ENCODE peak calls at places on chromosomes 4 and X, in six cellular contexts. One of them, this sample, is unnamed.

GRCh38 chr4:189177130-189177529 is 763.5 kb upstream of the FRG1 start:
- DNase-seq in sigmoid colon: no peak
- DNase-seq in Peyer's patch: no peak
- DNase-seq in adrenal gland: no peak
- DNase-seq in suprapubic skin: no peak
- DNase-seq in body of pancreas: no peak
- DNase-seq in this sample: no peak

GRCh38 chr4:83386931-83387897 is 52.6 kb upstream of the HPSE start:
- DNase-seq in sigmoid colon: no peak
- DNase-seq in Peyer's patch: no peak
- DNase-seq in adrenal gland: no peak
- DNase-seq in suprapubic skin: no peak
- DNase-seq in body of pancreas: no peak
- DNase-seq in this sample: no peak

GRCh38 chr4:38310446-38311043 is 350.3 kb downstream of the PTTG2 start:
- DNase-seq in sigmoid colon: no peak
- DNase-seq in Peyer's patch: peak; percentile 66
- DNase-seq in adrenal gland: no peak
- DNase-seq in suprapubic skin: no peak
- DNase-seq in body of pancreas: no peak
- DNase-seq in this sample: no peak

GRCh38 chr4:142567620-142568451 is 278.3 kb downstream of the INPP4B start:
- DNase-seq in sigmoid colon: no peak
- DNase-seq in Peyer's patch: peak; percentile 72
- DNase-seq in adrenal gland: no peak
- DNase-seq in suprapubic skin: no peak
- DNase-seq in body of pancreas: peak; percentile 67
- DNase-seq in this sample: no peak

GRCh38 chr4:21032246-21032645 is 332.0 kb downstream of the PACRGL start:
- DNase-seq in sigmoid colon: no peak
- DNase-seq in Peyer's patch: no peak
- DNase-seq in adrenal gland: no peak
- DNase-seq in suprapubic skin: no peak
- DNase-seq in body of pancreas: no peak
- DNase-seq in this sample: no peak

GRCh38 chr4:139909036-139909435 is 243.4 kb downstream of the MGST2 start:
- DNase-seq in sigmoid colon: no peak
- DNase-seq in Peyer's patch: no peak
- DNase-seq in adrenal gland: no peak
- DNase-seq in suprapubic skin: no peak
- DNase-seq in body of pancreas: no peak
- DNase-seq in this sample: no peak

GRCh38 chrX:68455151-68455510 is 21.8 kb upstream of the OPHN1 start:
- DNase-seq in sigmoid colon: no peak
- DNase-seq in Peyer's patch: no peak
- DNase-seq in adrenal gland: no peak
- DNase-seq in suprapubic skin: no peak
- DNase-seq in body of pancreas: no peak
- DNase-seq in this sample: no peak

GRCh38 chr4:93433840-93434239 is 394.7 kb upstream of the ATOH1 start:
- DNase-seq in sigmoid colon: no peak
- DNase-seq in Peyer's patch: no peak
- DNase-seq in adrenal gland: no peak
- DNase-seq in suprapubic skin: no peak
- DNase-seq in body of pancreas: no peak
- DNase-seq in this sample: no peak

GRCh38 chr4:102223461-102223860 is 121.8 kb downstream of the SLC39A8 start:
- DNase-seq in sigmoid colon: no peak
- DNase-seq in Peyer's patch: no peak
- DNase-seq in adrenal gland: no peak
- DNase-seq in suprapubic skin: no peak
- DNase-seq in body of pancreas: no peak
- DNase-seq in this sample: no peak

GRCh38 chrX:31165241-31166035 is 93.6 kb upstream of the FTHL17 start:
- DNase-seq in sigmoid colon: no peak
- DNase-seq in Peyer's patch: no peak
- DNase-seq in adrenal gland: no peak
- DNase-seq in suprapubic skin: no peak
- DNase-seq in body of pancreas: no peak
- DNase-seq in this sample: no peak

GRCh38 chrX:14697453-14697852 is 168.1 kb downstream of the GLRA2 start:
- DNase-seq in sigmoid colon: no peak
- DNase-seq in Peyer's patch: peak; percentile 68
- DNase-seq in adrenal gland: no peak
- DNase-seq in suprapubic skin: no peak
- DNase-seq in body of pancreas: peak; percentile 59
- DNase-seq in this sample: no peak

GRCh38 chr4:141643557-141643956 is 7.2 kb downstream of the IL15 start:
- DNase-seq in sigmoid colon: no peak
- DNase-seq in Peyer's patch: no peak
- DNase-seq in adrenal gland: no peak
- DNase-seq in suprapubic skin: no peak
- DNase-seq in body of pancreas: no peak
- DNase-seq in this sample: no peak

GRCh38 chr4:4859010-4859798 is at the start of gene MSX1:
- DNase-seq in sigmoid colon: peak; percentile 90
- DNase-seq in Peyer's patch: peak; percentile 79
- DNase-seq in adrenal gland: peak; percentile 90
- DNase-seq in suprapubic skin: peak; percentile 91
- DNase-seq in body of pancreas: peak; percentile 92
- DNase-seq in this sample: peak; percentile 89

GRCh38 chr4:178577933-178578332 is 1135.7 kb upstream of the AGA start:
- DNase-seq in sigmoid colon: no peak
- DNase-seq in Peyer's patch: no peak
- DNase-seq in adrenal gland: no peak
- DNase-seq in suprapubic skin: no peak
- DNase-seq in body of pancreas: no peak
- DNase-seq in this sample: no peak

GRCh38 chr4:176945314-176945713 is 152.6 kb upstream of the VEGFC start:
- DNase-seq in sigmoid colon: no peak
- DNase-seq in Peyer's patch: no peak
- DNase-seq in adrenal gland: no peak
- DNase-seq in suprapubic skin: no peak
- DNase-seq in body of pancreas: no peak
- DNase-seq in this sample: no peak

GRCh38 chrX:9635805-9636204 is 129.8 kb downstream of the GPR143 start:
- DNase-seq in sigmoid colon: peak; percentile 80
- DNase-seq in Peyer's patch: no peak
- DNase-seq in adrenal gland: no peak
- DNase-seq in suprapubic skin: no peak
- DNase-seq in body of pancreas: no peak
- DNase-seq in this sample: no peak

GRCh38 chr4:78592104-78592783 is 40.7 kb downstream of the ANXA3 start:
- DNase-seq in sigmoid colon: no peak
- DNase-seq in Peyer's patch: no peak
- DNase-seq in adrenal gland: no peak
- DNase-seq in suprapubic skin: no peak
- DNase-seq in body of pancreas: no peak
- DNase-seq in this sample: no peak

GRCh38 chr4:54165438-54165837 is 63.7 kb upstream of the PDGFRA start:
- DNase-seq in sigmoid colon: no peak
- DNase-seq in Peyer's patch: no peak
- DNase-seq in adrenal gland: no peak
- DNase-seq in suprapubic skin: no peak
- DNase-seq in body of pancreas: no peak
- DNase-seq in this sample: no peak

GRCh38 chr4:1381181-1381621 is 25.0 kb downstream of the NKX1-1 start:
- DNase-seq in sigmoid colon: peak; percentile 43
- DNase-seq in Peyer's patch: no peak
- DNase-seq in adrenal gland: no peak
- DNase-seq in suprapubic skin: peak; percentile 45
- DNase-seq in body of pancreas: peak; percentile 2
- DNase-seq in this sample: no peak

GRCh38 chr4:137678796-137679195 is 146.5 kb upstream of the PCDH18 start:
- DNase-seq in sigmoid colon: no peak
- DNase-seq in Peyer's patch: no peak
- DNase-seq in adrenal gland: no peak
- DNase-seq in suprapubic skin: no peak
- DNase-seq in body of pancreas: no peak
- DNase-seq in this sample: no peak

GRCh38 chrX:1751781-1752180 is 136.9 kb downstream of the ASMT start:
- DNase-seq in sigmoid colon: no peak
- DNase-seq in Peyer's patch: no peak
- DNase-seq in adrenal gland: no peak
- DNase-seq in suprapubic skin: no peak
- DNase-seq in body of pancreas: no peak
- DNase-seq in this sample: no peak

GRCh38 chr4:181761130-181761529 is 482.1 kb upstream of the TENM3 start:
- DNase-seq in sigmoid colon: no peak
- DNase-seq in Peyer's patch: no peak
- DNase-seq in adrenal gland: no peak
- DNase-seq in suprapubic skin: no peak
- DNase-seq in body of pancreas: no peak
- DNase-seq in this sample: no peak

GRCh38 chrX:50161143-50161542 is 39.7 kb downstream of the AKAP4 start:
- DNase-seq in sigmoid colon: no peak
- DNase-seq in Peyer's patch: no peak
- DNase-seq in adrenal gland: no peak
- DNase-seq in suprapubic skin: no peak
- DNase-seq in body of pancreas: no peak
- DNase-seq in this sample: no peak

GRCh38 chrX:111410451-111410850 is 1.5 kb downstream of the DCX start:
- DNase-seq in sigmoid colon: no peak
- DNase-seq in Peyer's patch: no peak
- DNase-seq in adrenal gland: no peak
- DNase-seq in suprapubic skin: no peak
- DNase-seq in body of pancreas: no peak
- DNase-seq in this sample: no peak

GRCh38 chr4:27094785-27095184 is 234.1 kb downstream of the STIM2 start:
- DNase-seq in sigmoid colon: no peak
- DNase-seq in Peyer's patch: no peak
- DNase-seq in adrenal gland: no peak
- DNase-seq in suprapubic skin: no peak
- DNase-seq in body of pancreas: peak; percentile 57
- DNase-seq in this sample: no peak

GRCh38 chr4:86247328-86247727 is 112.5 kb downstream of the MAPK10 start:
- DNase-seq in sigmoid colon: no peak
- DNase-seq in Peyer's patch: no peak
- DNase-seq in adrenal gland: no peak
- DNase-seq in suprapubic skin: no peak
- DNase-seq in body of pancreas: no peak
- DNase-seq in this sample: no peak
- H3K27me3 ChIP-seq in sigmoid colon: no peaks in the 10 kb centered on the region
- H3K27me3 ChIP-seq in Peyer's patch: no peaks in the 10 kb centered on the region
- H3K27me3 ChIP-seq in adrenal gland: no peaks in the 10 kb centered on the region
- H3K27me3 ChIP-seq in suprapubic skin: no peaks in the 10 kb centered on the region
- H3K27me3 ChIP-seq in body of pancreas: no peaks in the 10 kb centered on the region
- H3K27me3 ChIP-seq in this sample: no peaks in the 10 kb centered on the region

GRCh38 chr4:152503606-152504290 is 32.1 kb downstream of the FBXW7 start:
- DNase-seq in sigmoid colon: no peak
- DNase-seq in Peyer's patch: no peak
- DNase-seq in adrenal gland: no peak
- DNase-seq in suprapubic skin: no peak
- DNase-seq in body of pancreas: no peak
- DNase-seq in this sample: no peak

GRCh38 chr4:152500798-152501434 is 35.0 kb downstream of the FBXW7 start:
- DNase-seq in sigmoid colon: no peak
- DNase-seq in Peyer's patch: peak; percentile 77
- DNase-seq in adrenal gland: peak; percentile 64
- DNase-seq in suprapubic skin: no peak
- DNase-seq in body of pancreas: peak; percentile 35
- DNase-seq in this sample: no peak

GRCh38 chr4:152501846-152502536 is 33.9 kb downstream of the FBXW7 start:
- DNase-seq in sigmoid colon: no peak
- DNase-seq in Peyer's patch: no peak
- DNase-seq in adrenal gland: no peak
- DNase-seq in suprapubic skin: no peak
- DNase-seq in body of pancreas: no peak
- DNase-seq in this sample: no peak

GRCh38 chr4:152499322-152499721 is 36.6 kb downstream of the FBXW7 start:
- DNase-seq in sigmoid colon: no peak
- DNase-seq in Peyer's patch: no peak
- DNase-seq in adrenal gland: no peak
- DNase-seq in suprapubic skin: no peak
- DNase-seq in body of pancreas: no peak
- DNase-seq in this sample: no peak

DNA sequence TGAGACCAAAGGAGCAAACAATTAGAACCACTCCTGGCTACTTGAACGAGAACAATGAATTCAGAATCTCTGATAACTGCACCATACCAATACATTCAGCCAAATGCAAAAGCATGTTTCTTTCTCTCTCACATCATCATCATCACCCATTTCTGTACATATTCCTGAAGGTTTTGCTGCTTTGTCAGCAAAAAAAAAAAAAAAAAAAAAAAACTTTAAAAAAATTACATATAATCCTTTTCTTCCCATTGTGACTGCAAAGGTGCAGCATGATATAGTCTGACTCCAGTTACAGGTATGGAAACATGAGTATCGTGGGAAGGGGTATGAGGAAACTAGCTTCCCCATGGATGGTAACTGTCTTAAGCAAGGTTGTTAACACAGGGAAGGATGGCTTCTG is 35.6 kb downstream of the FBXW7 start:
- DNase-seq in sigmoid colon: no peak
- DNase-seq in Peyer's patch: no peak
- DNase-seq in adrenal gland: no peak
- DNase-seq in suprapubic skin: no peak
- DNase-seq in body of pancreas: no peak
- DNase-seq in this sample: no peak
- TF ChIP-seq POLR2A in sigmoid colon: no peak
- TF ChIP-seq POLR2A in Peyer's patch: no peak
- TF ChIP-seq POLR2A in adrenal gland: no peak
- TF ChIP-seq POLR2A in suprapubic skin: no peak
- TF ChIP-seq POLR2A in body of pancreas: no peak
- TF ChIP-seq POLR2A in this sample: no peak

GRCh38 chrX:124239324-124239723 is 93.1 kb upstream of the TEX13D start:
- DNase-seq in sigmoid colon: no peak
- DNase-seq in Peyer's patch: no peak
- DNase-seq in adrenal gland: no peak
- DNase-seq in suprapubic skin: no peak
- DNase-seq in body of pancreas: no peak
- DNase-seq in this sample: no peak
- H3K27me3 ChIP-seq in sigmoid colon: no peaks in the 10 kb centered on the region
- H3K27me3 ChIP-seq in Peyer's patch: no peaks in the 10 kb centered on the region
- H3K27me3 ChIP-seq in adrenal gland: peaks cover 9% of the 10 kb centered on the region
- H3K27me3 ChIP-seq in suprapubic skin: no peaks in the 10 kb centered on the region
- H3K27me3 ChIP-seq in body of pancreas: no peaks in the 10 kb centered on the region
- H3K27me3 ChIP-seq in this sample: no peaks in the 10 kb centered on the region

GRCh38 chrX:129933700-129934099 is 27.7 kb downstream of the UTP14A start:
- DNase-seq in sigmoid colon: no peak
- DNase-seq in Peyer's patch: no peak
- DNase-seq in adrenal gland: no peak
- DNase-seq in suprapubic skin: no peak
- DNase-seq in body of pancreas: no peak
- DNase-seq in this sample: no peak

GRCh38 chrX:129932792-129933321 is 26.9 kb downstream of the UTP14A start:
- DNase-seq in sigmoid colon: peak; percentile 71
- DNase-seq in Peyer's patch: peak; percentile 54
- DNase-seq in adrenal gland: peak; percentile 32
- DNase-seq in suprapubic skin: peak; percentile 75
- DNase-seq in body of pancreas: peak; percentile 17
- DNase-seq in this sample: peak; percentile 62

GRCh38 chrX:129932137-129932791 is 26.3 kb downstream of the UTP14A start:
- DNase-seq in sigmoid colon: peak; percentile 97
- DNase-seq in Peyer's patch: peak; percentile 96
- DNase-seq in adrenal gland: peak; percentile 91
- DNase-seq in suprapubic skin: peak; percentile 92
- DNase-seq in body of pancreas: peak; percentile 91
- DNase-seq in this sample: peak; percentile 90

GRCh38 chrX:129930941-129931410 is 25.0 kb downstream of the UTP14A start:
- DNase-seq in sigmoid colon: no peak
- DNase-seq in Peyer's patch: no peak
- DNase-seq in adrenal gland: no peak
- DNase-seq in suprapubic skin: no peak
- DNase-seq in body of pancreas: no peak
- DNase-seq in this sample: no peak

GRCh38 chrX:129931411-129932136 is 25.6 kb downstream of the UTP14A start:
- DNase-seq in sigmoid colon: peak; percentile 97
- DNase-seq in Peyer's patch: peak; percentile 95
- DNase-seq in adrenal gland: peak; percentile 93
- DNase-seq in suprapubic skin: peak; percentile 93
- DNase-seq in body of pancreas: peak; percentile 91
- DNase-seq in this sample: peak; percentile 87
- TF ChIP-seq POLR2A in sigmoid colon: no peak
- TF ChIP-seq POLR2A in Peyer's patch: peak; percentile 49
- TF ChIP-seq POLR2A in adrenal gland: no peak
- TF ChIP-seq POLR2A in suprapubic skin: no peak
- TF ChIP-seq POLR2A in body of pancreas: peak; percentile 75
- TF ChIP-seq POLR2A in this sample: peak; percentile 15

This sample was measured in right lobe of liver.